ENCODE peak calls at places on chromosomes 6 and 20, in eight cellular contexts. W is GM10248; A is AG09319; S is AG04450; O is lower leg skin; T is sciatic nerve; K is activated T-cell treated with anti-CD3 and anti-CD28 coated beads, Interleukin-2, amount 50 U/mL, for 72 hours; N is M059J. P is an unnamed sample.

GRCh38 chr6:71459162-71459561 is 170.6 kb downstream of the OGFRL1 start:
- DNase-seq in T (no peak), K (no peak), S (no peak), O (no peak), N (no peak), A (no peak), W (no peak), P (no peak)

GRCh38 chr6:14354919-14355572 is 237.5 kb downstream of the CD83 start:
- DNase-seq in O (peak), N (peak), K (peak), S (peak), A (peak), W (no peak), T (peak), P (no peak)

GRCh38 chr6:154039231-154039842 is at the start of gene OPRM1:
- DNase-seq in K (peak), T (peak), W (peak), A (no peak), O (no peak), N (peak), S (no peak), P (no peak)

GRCh38 chr6:53432318-53433161 is 83.8 kb upstream of the ELOVL5 start:
- DNase-seq in A (no peak), O (no peak), S (peak), T (no peak), W (no peak), K (no peak), N (peak), P (no peak)

GRCh38 chr6:118012944-118013343 is 105.9 kb downstream of the SLC35F1 start:
- DNase-seq in S (no peak), K (no peak), A (no peak), N (no peak), T (no peak), W (no peak), O (no peak), P (no peak)

GRCh38 chr6:5541751-5542432 is 280.6 kb downstream of the FARS2 start:
- DNase-seq in S (no peak), T (no peak), W (no peak), O (no peak), N (peak), K (no peak), A (no peak), P (no peak)

GRCh38 chr20:34506480-34506879 is 9.7 kb upstream of the DYNLRB1 start:
- DNase-seq in N (no peak), S (no peak), W (no peak), O (no peak), A (no peak), T (no peak), K (no peak), P (no peak)

GRCh38 chr6:149830731-149831379 is 33.3 kb downstream of the LRP11 start:
- DNase-seq in N (no peak), K (no peak), W (no peak), O (no peak), S (no peak), A (peak), T (no peak), P (no peak)

GRCh38 chr6:122722746-122723145 is 56.8 kb upstream of the FABP7 start:
- DNase-seq in K (no peak), S (no peak), A (no peak), T (no peak), O (no peak), N (peak), W (no peak), P (no peak)

GRCh38 chr6:6397842-6398241 is 77.4 kb upstream of the F13A1 start:
- DNase-seq in N (no peak), W (no peak), O (no peak), A (no peak), T (no peak), S (no peak), K (no peak), P (no peak)

GRCh38 chr6:107656883-107657282 is 167.0 kb downstream of the SOBP start:
- DNase-seq in N (no peak), S (no peak), T (no peak), O (no peak), W (no peak), K (no peak), A (no peak), P (no peak)

GRCh38 chr6:170393807-170394399 is 87.3 kb downstream of the FAM120B start:
- DNase-seq in N (peak), S (no peak), T (no peak), A (no peak), K (peak), O (no peak), W (no peak), P (no peak)

P was measured in suprapubic skin.